ENCODE peak calls at places on chromosomes 1 and 21, in six cellular contexts. O is type B pancreatic cell; B is nephron progenitor cell; P is activated CD4-positive, alpha-beta T cell treated with anti-CD3 and anti-CD28 coated beads, Interleukin-2, amount 10 ng/mL, durations not matched to agents 7 days and 5 days; N is BJ; Q is NCI-H748 treated with DMSO at 0.1 percent for 48 hours. T is an unnamed sample.

GRCh38 chr1:240522122-240522822 is 89.7 kb downstream of the GREM2 start:
- DNase-seq in O (no peak), B (no peak), P (no peak), N (no peak), Q (peak), T (no peak)

GRCh38 chr21:39029086-39029772 is 154.0 kb downstream of the PSMG1 start:
- DNase-seq in O (no peak), B (no peak), P (no peak), N (peak), Q (no peak), T (peak)

GRCh38 chr1:1402081-1402900 is 3.2 kb upstream of the CCNL2 start:
- DNase-seq in O (no peak), B (peak), P (peak), N (no peak), Q (no peak), T (peak)

GRCh38 chr1:198105185-198105584 is 51.6 kb upstream of the NEK7 start:
- DNase-seq in O (no peak), B (no peak), P (no peak), N (no peak), Q (no peak), T (no peak)

GRCh38 chr1:233006582-233006981 is 56.2 kb downstream of the NTPCR start:
- DNase-seq in O (no peak), B (no peak), P (no peak), N (no peak), Q (no peak), T (no peak)

GRCh38 chr1:76230894-76231293 is 156.3 kb downstream of the ST6GALNAC3 start:
- DNase-seq in O (no peak), B (no peak), P (no peak), N (no peak), Q (no peak), T (no peak)

GRCh38 chr1:231691618-231692259 is 65.1 kb downstream of the DISC1 start:
- DNase-seq in O (no peak), B (peak), P (no peak), N (no peak), Q (no peak), T (no peak)

GRCh38 chr1:95992013-95992412 is 729.6 kb upstream of the PTBP2 start:
- DNase-seq in O (no peak), B (no peak), P (no peak), N (no peak), Q (no peak), T (no peak)

GRCh38 chr1:12127206-12127810 is 39.5 kb upstream of the TNFRSF1B start:
- DNase-seq in O (no peak), B (no peak), P (no peak), N (no peak), Q (no peak), T (no peak)

GRCh38 chr1:26483980-26484379 is 11.7 kb downstream of the HMGN2 start:
- DNase-seq in O (no peak), B (no peak), P (no peak), N (no peak), Q (no peak), T (no peak)

GRCh38 chr1:3393024-3393986 is 61.2 kb upstream of the ARHGEF16 start:
- DNase-seq in O (no peak), B (peak), P (no peak), N (no peak), Q (no peak), T (no peak)

GRCh38 chr21:35179990-35180557 is 131.0 kb upstream of the RUNX1 start:
- DNase-seq in O (no peak), B (no peak), P (no peak), N (peak), Q (no peak), T (no peak)